ENCODE peak calls at places on chromosomes 7 and 10, in eight cellular contexts. One of them, this sample, is unnamed.

GRCh38 chr10:99920901-99921300 is 88.8 kb downstream of the DNMBP start:
- DNase-seq in psoas muscle: no peak
- DNase-seq in LNCaP clone FGC: no peak
- DNase-seq in ELF-1: no peak
- DNase-seq in HL-60: no peak
- DNase-seq in stimulated activated CD8-positive, alpha-beta memory T cell treated with anti-CD3 and anti-CD28 coated beads, Interleukin-12 subunit alpha, Interleukin-12 subunit beta, amount 100 ng/mL, for 1 hour: no peak
- DNase-seq in endodermal cell: no peak
- DNase-seq in GM04503: no peak
- DNase-seq in this sample: no peak

GRCh38 chr7:101411477-101411954 is 48.8 kb downstream of the COL26A1 start:
- DNase-seq in psoas muscle: no peak
- DNase-seq in LNCaP clone FGC: no peak
- DNase-seq in ELF-1: no peak
- DNase-seq in HL-60: peak
- DNase-seq in stimulated activated CD8-positive, alpha-beta memory T cell treated with anti-CD3 and anti-CD28 coated beads, Interleukin-12 subunit alpha, Interleukin-12 subunit beta, amount 100 ng/mL, for 1 hour: no peak
- DNase-seq in endodermal cell: no peak
- DNase-seq in GM04503: no peak
- DNase-seq in this sample: peak

GRCh38 chr10:131312261-131312801 is 810 bp upstream of the TCERG1L start:
- DNase-seq in psoas muscle: no peak
- DNase-seq in LNCaP clone FGC: no peak
- DNase-seq in ELF-1: peak
- DNase-seq in HL-60: no peak
- DNase-seq in stimulated activated CD8-positive, alpha-beta memory T cell treated with anti-CD3 and anti-CD28 coated beads, Interleukin-12 subunit alpha, Interleukin-12 subunit beta, amount 100 ng/mL, for 1 hour: no peak
- DNase-seq in endodermal cell: peak
- DNase-seq in GM04503: no peak
- DNase-seq in this sample: no peak

GRCh38 chr10:28679941-28680752 is 2.8 kb downstream of the BAMBI start:
- DNase-seq in psoas muscle: no peak
- DNase-seq in LNCaP clone FGC: peak
- DNase-seq in ELF-1: no peak
- DNase-seq in HL-60: peak
- DNase-seq in stimulated activated CD8-positive, alpha-beta memory T cell treated with anti-CD3 and anti-CD28 coated beads, Interleukin-12 subunit alpha, Interleukin-12 subunit beta, amount 100 ng/mL, for 1 hour: no peak
- DNase-seq in endodermal cell: no peak
- DNase-seq in GM04503: no peak
- DNase-seq in this sample: peak

GRCh38 chr10:112314822-112315474 is 31.7 kb downstream of the TECTB start:
- DNase-seq in psoas muscle: peak
- DNase-seq in LNCaP clone FGC: peak
- DNase-seq in ELF-1: peak
- DNase-seq in HL-60: peak
- DNase-seq in stimulated activated CD8-positive, alpha-beta memory T cell treated with anti-CD3 and anti-CD28 coated beads, Interleukin-12 subunit alpha, Interleukin-12 subunit beta, amount 100 ng/mL, for 1 hour: peak
- DNase-seq in endodermal cell: peak
- DNase-seq in GM04503: no peak
- DNase-seq in this sample: peak

GRCh38 chr7:1884583-1885350 is 214.7 kb downstream of the ELFN1 start:
- DNase-seq in psoas muscle: no peak
- DNase-seq in LNCaP clone FGC: no peak
- DNase-seq in ELF-1: no peak
- DNase-seq in HL-60: no peak
- DNase-seq in stimulated activated CD8-positive, alpha-beta memory T cell treated with anti-CD3 and anti-CD28 coated beads, Interleukin-12 subunit alpha, Interleukin-12 subunit beta, amount 100 ng/mL, for 1 hour: no peak
- DNase-seq in endodermal cell: no peak
- DNase-seq in GM04503: no peak
- DNase-seq in this sample: no peak

GRCh38 chr10:62384057-62384446 is 9.9 kb downstream of the ZNF365 start:
- DNase-seq in psoas muscle: no peak
- DNase-seq in LNCaP clone FGC: no peak
- DNase-seq in ELF-1: no peak
- DNase-seq in HL-60: no peak
- DNase-seq in stimulated activated CD8-positive, alpha-beta memory T cell treated with anti-CD3 and anti-CD28 coated beads, Interleukin-12 subunit alpha, Interleukin-12 subunit beta, amount 100 ng/mL, for 1 hour: peak
- DNase-seq in endodermal cell: no peak
- DNase-seq in GM04503: peak
- DNase-seq in this sample: no peak

GRCh38 chr7:23893942-23894890 is 184.2 kb downstream of the STK31 start:
- DNase-seq in psoas muscle: no peak
- DNase-seq in LNCaP clone FGC: no peak
- DNase-seq in ELF-1: peak
- DNase-seq in HL-60: peak
- DNase-seq in stimulated activated CD8-positive, alpha-beta memory T cell treated with anti-CD3 and anti-CD28 coated beads, Interleukin-12 subunit alpha, Interleukin-12 subunit beta, amount 100 ng/mL, for 1 hour: peak
- DNase-seq in endodermal cell: no peak
- DNase-seq in GM04503: no peak
- DNase-seq in this sample: no peak

GRCh38 chr7:98284335-98285036 is 3.0 kb downstream of the BRI3 start:
- DNase-seq in psoas muscle: peak
- DNase-seq in LNCaP clone FGC: peak
- DNase-seq in ELF-1: peak
- DNase-seq in HL-60: peak
- DNase-seq in stimulated activated CD8-positive, alpha-beta memory T cell treated with anti-CD3 and anti-CD28 coated beads, Interleukin-12 subunit alpha, Interleukin-12 subunit beta, amount 100 ng/mL, for 1 hour: no peak
- DNase-seq in endodermal cell: peak
- DNase-seq in GM04503: peak
- DNase-seq in this sample: peak

GRCh38 chr7:118080947-118081346 is 103.0 kb upstream of the LSM8 start:
- DNase-seq in psoas muscle: no peak
- DNase-seq in LNCaP clone FGC: no peak
- DNase-seq in ELF-1: peak
- DNase-seq in HL-60: no peak
- DNase-seq in stimulated activated CD8-positive, alpha-beta memory T cell treated with anti-CD3 and anti-CD28 coated beads, Interleukin-12 subunit alpha, Interleukin-12 subunit beta, amount 100 ng/mL, for 1 hour: no peak
- DNase-seq in endodermal cell: peak
- DNase-seq in GM04503: no peak
- DNase-seq in this sample: no peak

GRCh38 chr10:8778713-8779112 is 724.2 kb downstream of the GATA3 start:
- DNase-seq in psoas muscle: no peak
- DNase-seq in LNCaP clone FGC: no peak
- DNase-seq in ELF-1: no peak
- DNase-seq in HL-60: no peak
- DNase-seq in stimulated activated CD8-positive, alpha-beta memory T cell treated with anti-CD3 and anti-CD28 coated beads, Interleukin-12 subunit alpha, Interleukin-12 subunit beta, amount 100 ng/mL, for 1 hour: no peak
- DNase-seq in endodermal cell: peak
- DNase-seq in GM04503: no peak
- DNase-seq in this sample: no peak

GRCh38 chr10:13559124-13559700 is 27.6 kb upstream of the PRPF18 start:
- DNase-seq in psoas muscle: no peak
- DNase-seq in LNCaP clone FGC: no peak
- DNase-seq in ELF-1: no peak
- DNase-seq in HL-60: no peak
- DNase-seq in stimulated activated CD8-positive, alpha-beta memory T cell treated with anti-CD3 and anti-CD28 coated beads, Interleukin-12 subunit alpha, Interleukin-12 subunit beta, amount 100 ng/mL, for 1 hour: no peak
- DNase-seq in endodermal cell: no peak
- DNase-seq in GM04503: no peak
- DNase-seq in this sample: no peak

GRCh38 chr7:45990276-45990675 is 69.2 kb upstream of the IGFBP3 start:
- DNase-seq in psoas muscle: no peak
- DNase-seq in LNCaP clone FGC: no peak
- DNase-seq in ELF-1: peak
- DNase-seq in HL-60: no peak
- DNase-seq in stimulated activated CD8-positive, alpha-beta memory T cell treated with anti-CD3 and anti-CD28 coated beads, Interleukin-12 subunit alpha, Interleukin-12 subunit beta, amount 100 ng/mL, for 1 hour: no peak
- DNase-seq in endodermal cell: peak
- DNase-seq in GM04503: no peak
- DNase-seq in this sample: no peak

GRCh38 chr10:117896517-117896916 is 150.2 kb downstream of the RAB11FIP2 start:
- DNase-seq in psoas muscle: no peak
- DNase-seq in LNCaP clone FGC: no peak
- DNase-seq in ELF-1: no peak
- DNase-seq in HL-60: no peak
- DNase-seq in stimulated activated CD8-positive, alpha-beta memory T cell treated with anti-CD3 and anti-CD28 coated beads, Interleukin-12 subunit alpha, Interleukin-12 subunit beta, amount 100 ng/mL, for 1 hour: no peak
- DNase-seq in endodermal cell: no peak
- DNase-seq in GM04503: no peak
- DNase-seq in this sample: no peak

GRCh38 chr10:34861293-34862004 is 46.4 kb upstream of the PARD3 start:
- DNase-seq in psoas muscle: peak
- DNase-seq in LNCaP clone FGC: peak
- DNase-seq in ELF-1: no peak
- DNase-seq in HL-60: no peak
- DNase-seq in stimulated activated CD8-positive, alpha-beta memory T cell treated with anti-CD3 and anti-CD28 coated beads, Interleukin-12 subunit alpha, Interleukin-12 subunit beta, amount 100 ng/mL, for 1 hour: no peak
- DNase-seq in endodermal cell: peak
- DNase-seq in GM04503: no peak
- DNase-seq in this sample: no peak